ENCODE peak calls at places on chromosomes 16 and 17, in seven cellular contexts. E, T, Z, X, J, O and R are unnamed samples.

GRCh38 chr17:17661834-17662233 is 19.4 kb upstream of the RAI1 start:
- DNase-seq in E (no peak), T (no peak), Z (no peak), X (no peak), J (no peak), O (no peak), R (peak)

GRCh38 chr17:66040402-66040801 is 151.5 kb downstream of the CEP112 start:
- DNase-seq in E (no peak), T (no peak), Z (peak), X (no peak), J (no peak), O (no peak), R (peak)

GRCh38 chr16:15682105-15682570 is 32.1 kb downstream of the NDE1 start:
- DNase-seq in E (peak), T (peak), Z (peak), X (peak), J (peak), O (peak), R (peak)

GRCh38 chr17:59853168-59853918 is 39.4 kb downstream of the TUBD1 start:
- DNase-seq in E (no peak), T (peak), Z (peak), X (peak), J (no peak), O (peak), R (peak)

GRCh38 chr17:40577611-40578065 is 12.4 kb upstream of the CCR7 start:
- DNase-seq in E (no peak), T (no peak), Z (no peak), X (no peak), J (no peak), O (no peak), R (no peak)

GRCh38 chr16:3401719-3402397 is 843 bp downstream of the ZNF174 start:
- DNase-seq in E (peak), T (peak), Z (peak), X (peak), J (peak), O (no peak), R (peak)

GRCh38 chr16:79707867-79708266 is 107.3 kb upstream of the MAF start:
- DNase-seq in E (no peak), T (no peak), Z (no peak), X (no peak), J (no peak), O (no peak), R (no peak)

GRCh38 chr16:66026211-66026610 is 340.3 kb upstream of the CDH5 start:
- DNase-seq in E (peak), T (no peak), Z (peak), X (no peak), J (no peak), O (no peak), R (peak)

DNA sequence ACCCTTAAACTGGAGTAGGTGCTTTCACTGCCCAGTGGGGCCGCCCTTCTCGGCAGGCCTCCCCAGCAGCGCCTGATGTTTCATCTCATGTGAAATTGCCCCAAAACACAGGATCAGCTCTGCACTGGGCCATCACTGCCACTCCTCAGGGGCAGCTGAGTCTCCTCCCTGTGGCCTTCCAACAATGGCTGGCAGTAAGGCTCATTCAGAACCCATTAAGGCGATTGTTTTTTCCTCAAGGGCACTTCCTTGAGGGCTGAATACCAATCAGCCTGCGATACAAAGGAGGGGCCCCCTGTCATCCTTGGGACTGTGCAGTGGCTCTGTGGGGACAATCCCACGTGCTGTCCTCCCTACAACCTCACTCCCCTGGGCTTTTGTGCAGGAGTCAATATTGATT is 47.6 kb downstream of the XYLT1 start:
- DNase-seq in E (peak), T (no peak), Z (peak), X (no peak), J (peak), O (no peak), R (peak)
- H3K4ac ChIP-seq in E (no peak), T (no peak), Z (no peak), X (no peak), J (no peak), O (no peak), R (no peak)

DNA sequence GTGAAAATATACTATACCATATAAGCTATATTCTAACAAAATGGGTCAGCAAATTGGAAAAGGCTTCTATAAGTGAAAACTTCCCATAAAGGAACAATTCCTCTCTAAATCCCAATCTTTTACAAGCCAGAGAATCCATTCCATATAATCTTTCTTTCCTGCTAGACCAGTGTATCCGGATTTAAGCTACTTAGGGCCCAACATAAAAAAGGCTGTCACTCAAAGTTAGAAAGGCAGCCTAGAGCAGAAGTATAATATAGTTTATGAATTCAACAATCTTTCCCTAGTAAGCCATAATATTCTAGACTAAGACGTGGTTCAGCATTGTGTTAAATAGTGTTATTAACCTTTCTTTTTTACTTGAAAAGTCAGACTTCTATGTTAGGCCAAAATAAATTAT is 93.0 kb downstream of the SKAP1 start:
- DNase-seq in E (no peak), T (no peak), Z (no peak), X (no peak), J (no peak), O (no peak), R (no peak)
- H3K4ac ChIP-seq in E (no peak), T (no peak), Z (no peak), X (no peak), J (no peak), O (no peak), R (no peak)

GRCh38 chr17:58380207-58381123 is 28.5 kb upstream of the SUPT4H1 start:
- DNase-seq in E (peak), T (no peak), Z (no peak), X (no peak), J (no peak), O (no peak), R (no peak)

GRCh38 chr17:58382885-58383248 is 30.9 kb upstream of the SUPT4H1 start:
- DNase-seq in E (no peak), T (no peak), Z (no peak), X (no peak), J (no peak), O (no peak), R (no peak)

GRCh38 chr17:58381124-58381838 is 29.3 kb upstream of the SUPT4H1 start:
- DNase-seq in E (peak), T (no peak), Z (no peak), X (no peak), J (no peak), O (no peak), R (no peak)

GRCh38 chr17:58383892-58384462 is 32.0 kb upstream of the SUPT4H1 start:
- DNase-seq in E (peak), T (no peak), Z (no peak), X (no peak), J (no peak), O (peak), R (peak)

DNA sequence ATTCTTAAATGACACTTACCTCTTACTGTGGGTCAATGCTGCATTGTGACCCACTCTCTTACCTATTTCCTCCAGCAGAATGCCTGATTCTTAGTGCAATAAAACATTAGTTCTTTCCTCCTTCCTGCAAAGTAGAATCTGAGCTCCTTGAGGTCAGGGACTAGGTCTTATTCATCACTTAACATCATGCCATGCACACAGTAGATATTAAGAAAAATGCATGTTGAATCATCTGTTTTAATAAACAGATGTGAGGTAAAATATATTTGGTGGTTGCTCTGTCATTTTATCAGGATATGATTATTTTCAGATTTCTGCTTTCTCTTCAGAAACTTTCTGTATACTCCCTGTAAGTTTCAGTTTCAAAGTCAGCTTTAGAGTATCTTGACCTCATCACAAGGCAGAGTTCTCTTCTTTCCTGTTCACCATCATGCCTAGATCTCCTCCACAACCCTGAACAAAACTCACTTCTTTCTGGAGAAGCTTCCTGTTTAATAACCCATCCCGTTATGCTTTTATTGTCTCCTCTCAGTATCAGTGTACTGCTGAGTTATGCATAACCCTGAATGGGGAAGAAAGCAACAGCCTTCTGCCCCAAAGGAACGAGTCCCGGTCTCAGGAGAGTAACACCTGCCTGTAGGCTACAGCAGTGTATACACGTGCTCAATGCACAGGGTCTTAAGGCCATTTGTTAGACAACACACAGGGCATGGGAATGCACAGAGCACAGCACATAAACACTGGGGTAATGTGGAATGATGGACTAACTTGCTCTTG is 30.3 kb upstream of the SUPT4H1 start:
- DNase-seq in E (peak), T (no peak), Z (no peak), X (no peak), J (no peak), O (no peak), R (no peak)
- H3K4ac ChIP-seq in E (no peak), T (no peak), Z (no peak), X (no peak), J (no peak), O (no peak), R (no peak)

GRCh38 chr16:50414152-50414551 is 45.4 kb upstream of the BRD7 start:
- DNase-seq in E (no peak), T (no peak), Z (no peak), X (no peak), J (no peak), O (no peak), R (no peak)
- H3K4ac ChIP-seq in E (no peak), T (no peak), Z (no peak), X (no peak), J (no peak), O (no peak), R (no peak)

GRCh38 chr17:72349011-72349410 is 228.2 kb downstream of the SOX9 start:
- DNase-seq in E (no peak), T (no peak), Z (no peak), X (no peak), J (no peak), O (no peak), R (no peak)
- H3K4ac ChIP-seq in E (no peak), T (no peak), Z (no peak), X (no peak), J (no peak), O (no peak), R (no peak)

DNA sequence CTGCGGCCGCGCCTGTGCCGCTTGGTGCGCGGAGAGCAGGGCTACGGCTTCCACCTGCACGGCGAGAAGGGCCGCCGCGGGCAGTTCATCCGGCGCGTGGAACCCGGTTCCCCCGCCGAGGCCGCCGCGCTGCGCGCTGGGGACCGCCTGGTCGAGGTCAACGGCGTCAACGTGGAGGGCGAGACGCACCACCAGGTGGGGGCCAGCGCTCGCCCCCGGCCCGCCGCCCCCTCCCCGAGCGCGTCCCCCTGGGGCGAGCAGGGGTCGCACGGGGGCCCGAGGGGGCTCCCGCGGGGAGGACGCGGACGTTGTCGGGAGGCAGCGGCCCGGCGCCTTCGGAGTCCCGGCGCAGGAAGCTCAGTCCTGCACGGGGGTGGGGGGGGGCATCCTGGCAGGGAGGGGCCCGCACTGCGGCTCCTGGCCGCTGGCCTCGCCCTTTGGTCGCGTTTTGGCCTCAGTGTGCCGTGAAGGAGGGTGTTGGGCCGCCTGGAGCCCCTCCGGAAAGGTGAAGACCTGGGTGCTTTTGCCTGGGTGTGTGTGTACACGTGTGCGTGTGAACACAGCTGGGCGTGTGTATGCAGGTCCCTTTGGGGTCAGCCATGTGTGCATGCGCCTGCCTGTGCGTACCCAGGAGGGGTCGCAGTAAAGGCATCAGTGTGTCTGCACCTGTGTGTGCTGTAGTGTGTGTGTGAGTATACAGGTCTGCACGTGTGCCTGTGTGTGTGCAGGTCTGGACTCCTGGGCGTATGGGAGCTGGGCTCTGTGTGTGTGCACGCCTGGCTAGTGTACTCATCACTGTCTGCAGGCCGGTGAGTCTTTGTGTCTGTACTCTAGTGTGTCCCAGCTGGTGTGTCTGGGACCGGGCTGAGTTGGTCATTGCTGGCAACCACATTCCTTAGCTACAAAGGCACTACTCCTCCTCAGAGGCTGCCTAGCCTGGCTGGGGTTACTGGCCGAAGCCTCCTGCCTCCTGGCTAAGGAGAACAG is 615 bp downstream of the NHERF2 start:
- DNase-seq in E (peak), T (peak), Z (no peak), X (peak), J (no peak), O (no peak), R (no peak)
- H3K4ac ChIP-seq in E (peak), T (peak), Z (no peak), X (peak), J (peak), O (no peak), R (no peak)